ENCODE peak calls at places on chromosomes 16 and 17, in ten cellular contexts. Z is nephron progenitor cell, E is MG63, A is K562, F is GM12892, R is germinal center, C is GM03348, V is anterior cingulate cortex, Y is uterus, S is T-helper 1 cell. M is an unnamed sample.

GRCh38 chr16:52005551-52005950 is 541.4 kb downstream of the TOX3 start:
- DNase-seq in Z (no peak), E (no peak), A (no peak), F (no peak), R (no peak), C (no peak), V (no peak), Y (no peak), S (no peak), M (no peak)

GRCh38 chr17:12201294-12201693 is 180.6 kb downstream of the MAP2K4 start:
- DNase-seq in Z (no peak), E (no peak), A (no peak), F (no peak), R (no peak), C (no peak), V (no peak), Y (no peak), S (no peak), M (no peak)

GRCh38 chr16:67936876-67937605 is 391 bp upstream of the PSMB10 start:
- DNase-seq in Z (no peak), E (no peak), A (no peak), F (peak; percentile 83), R (peak; percentile 90), C (no peak), V (no peak), Y (no peak), S (peak; percentile 76), M (peak; percentile 95)

GRCh38 chr17:50946891-50947843 is 81.0 kb upstream of the TOB1 start:
- DNase-seq in Z (no peak), E (no peak), A (peak; percentile 58), F (no peak), R (no peak), C (no peak), V (no peak), Y (no peak), S (no peak), M (no peak)

GRCh38 chr16:53098526-53099317 is 43.9 kb downstream of the CHD9 start:
- DNase-seq in Z (peak; percentile 20), E (peak; percentile 100), A (peak; percentile 32), F (peak; percentile 36), R (peak; percentile 74), C (peak; percentile 85), V (peak; percentile 48), Y (peak; percentile 93), S (peak; percentile 16), M (peak; percentile 74)

GRCh38 chr16:69311533-69312388 is 611 bp downstream of the VPS4A start:
- DNase-seq in Z (no peak), E (peak; percentile 25), A (no peak), F (peak; percentile 58), R (peak; percentile 60), C (peak; percentile 65), V (no peak), Y (no peak), S (peak; percentile 24), M (peak; percentile 50)

GRCh38 chr17:8904201-8904600 is 36.7 kb upstream of the PIK3R6 start:
- DNase-seq in Z (no peak), E (no peak), A (no peak), F (no peak), R (no peak), C (no peak), V (no peak), Y (no peak), S (no peak), M (no peak)

GRCh38 chr16:27922433-27922832 is 141.1 kb downstream of the GSG1L start:
- DNase-seq in Z (peak; percentile 31), E (no peak), A (no peak), F (no peak), R (no peak), C (no peak), V (no peak), Y (no peak), S (no peak), M (no peak)

GRCh38 chr17:82655523-82655922 is 7.3 kb upstream of the WDR45B start:
- DNase-seq in Z (no peak), E (no peak), A (no peak), F (no peak), R (no peak), C (no peak), V (no peak), Y (no peak), S (no peak), M (no peak)

GRCh38 chr16:57264950-57265371 is 19.5 kb downstream of the PLLP start:
- DNase-seq in Z (no peak), E (no peak), A (no peak), F (no peak), R (no peak), C (no peak), V (no peak), Y (no peak), S (no peak), M (no peak)

GRCh38 chr17:44942456-44942855 is 5.1 kb downstream of the KIF18B start:
- DNase-seq in Z (no peak), E (no peak), A (no peak), F (no peak), R (no peak), C (no peak), V (no peak), Y (no peak), S (no peak), M (no peak)

GRCh38 chr16:75206749-75207451 is at the start of gene CTRB2:
- DNase-seq in Z (no peak), E (no peak), A (no peak), F (no peak), R (no peak), C (no peak), V (no peak), Y (no peak), S (no peak), M (no peak)

GRCh38 chr17:79627766-79628690 is 17.2 kb upstream of the RBFOX3 start:
- DNase-seq in Z (no peak), E (no peak), A (no peak), F (peak; percentile 3), R (no peak), C (no peak), V (no peak), Y (peak; percentile 10), S (no peak), M (no peak)

GRCh38 chr17:12958786-12959185 is 59.0 kb downstream of the ELAC2 start:
- DNase-seq in Z (no peak), E (peak; percentile 71), A (no peak), F (no peak), R (no peak), C (peak; percentile 21), V (no peak), Y (no peak), S (no peak), M (no peak)

GRCh38 chr16:66490774-66491715 is 58.9 kb downstream of the TK2 start:
- DNase-seq in Z (no peak), E (no peak), A (no peak), F (no peak), R (no peak), C (no peak), V (no peak), Y (peak; percentile 10), S (no peak), M (no peak)

GRCh38 chr16:8888951-8889892 is 7.1 kb downstream of the LITAFD start:
- DNase-seq in Z (no peak), E (no peak), A (no peak), F (no peak), R (no peak), C (no peak), V (no peak), Y (no peak), S (no peak), M (no peak)

GRCh38 chr17:47820023-47820789 is 1.4 kb downstream of the OSBPL7 start:
- DNase-seq in Z (no peak), E (no peak), A (peak; percentile 67), F (no peak), R (no peak), C (no peak), V (no peak), Y (no peak), S (no peak), M (no peak)

M was measured in MM.1S.